ENCODE peak calls at places on chromosomes 6 and 20, in seven cellular contexts. F is stomach, L is GM23338, A is GM12878, G is Panc1, X is endothelial cell of umbilical vein, B is esophagus muscularis mucosa. E is an unnamed sample.

GRCh38 chr6:38168126-38168525 is 348.6 kb downstream of the ZFAND3 start:
- DNase-seq in F (no peak), L (no peak), A (no peak), G (no peak), X (no peak), B (no peak), E (no peak)

GRCh38 chr6:164331026-164331425 is 916.5 kb downstream of the QKI start:
- DNase-seq in F (no peak), L (no peak), A (no peak), G (no peak), X (peak; percentile 54), B (no peak), E (no peak)

GRCh38 chr20:15925376-15925775 is 647.9 kb downstream of the KIF16B start:
- DNase-seq in F (no peak), L (no peak), A (no peak), G (no peak), X (no peak), B (no peak), E (no peak)

GRCh38 chr6:40098774-40099173 is 164.5 kb upstream of the MOCS1 start:
- DNase-seq in F (no peak), L (no peak), A (no peak), G (no peak), X (no peak), B (no peak), E (no peak)

GRCh38 chr6:53888931-53889330 is 94.1 kb downstream of the LRRC1 start:
- DNase-seq in F (no peak), L (no peak), A (no peak), G (no peak), X (no peak), B (no peak), E (no peak)

GRCh38 chr6:29388533-29388932 is 6.9 kb upstream of the OR12D2 start:
- DNase-seq in F (no peak), L (no peak), A (no peak), G (no peak), X (no peak), B (no peak), E (no peak)

GRCh38 chr6:34393191-34393967 is 910 bp upstream of the NUDT3 start:
- DNase-seq in F (no peak), L (no peak), A (no peak), G (no peak), X (no peak), B (no peak), E (no peak)

GRCh38 chr6:157518399-157519250 is 137.6 kb downstream of the ZDHHC14 start:
- DNase-seq in F (no peak), L (peak; percentile 22), A (no peak), G (no peak), X (no peak), B (no peak), E (no peak)

GRCh38 chr6:23073851-23074250 is 504.5 kb downstream of the HDGFL1 start:
- DNase-seq in F (no peak), L (no peak), A (no peak), G (no peak), X (no peak), B (no peak), E (no peak)

GRCh38 chr6:137811121-137811911 is 55.7 kb upstream of the TNFAIP3 start:
- DNase-seq in F (peak; percentile 79), L (peak; percentile 4), A (peak; percentile 95), G (peak; percentile 55), X (peak; percentile 89), B (no peak), E (no peak)

GRCh38 chr6:35522660-35523658 is 10.3 kb upstream of the TULP1 start:
- DNase-seq in F (peak; percentile 81), L (peak; percentile 86), A (peak; percentile 28), G (peak; percentile 51), X (peak; percentile 72), B (peak; percentile 96), E (no peak)

GRCh38 chr20:25025986-25026605 is 31.8 kb downstream of the ACSS1 start:
- DNase-seq in F (peak; percentile 20), L (no peak), A (no peak), G (no peak), X (no peak), B (no peak), E (no peak)

GRCh38 chr20:20499469-20499868 is 131.6 kb downstream of the INSM1 start:
- DNase-seq in F (no peak), L (no peak), A (no peak), G (no peak), X (no peak), B (no peak), E (no peak)

GRCh38 chr6:28941681-28942448 is 18.1 kb upstream of the TRIM27 start:
- DNase-seq in F (no peak), L (peak; percentile 90), A (no peak), G (no peak), X (no peak), B (no peak), E (no peak)

GRCh38 chr6:26335631-26336323 is 29.2 kb upstream of the BTN3A2 start:
- DNase-seq in F (no peak), L (no peak), A (no peak), G (no peak), X (no peak), B (no peak), E (no peak)

GRCh38 chr6:33609444-33610034 is 11.6 kb upstream of the ITPR3 start:
- DNase-seq in F (peak; percentile 50), L (no peak), A (no peak), G (no peak), X (no peak), B (no peak), E (no peak)

GRCh38 chr6:106997392-106998257 is 23.1 kb upstream of the CD24 start:
- DNase-seq in F (peak; percentile 53), L (peak; percentile 87), A (peak; percentile 12), G (peak; percentile 42), X (peak; percentile 47), B (no peak), E (no peak)

GRCh38 chr20:36544134-36545018 is 3.1 kb downstream of the MYL9 start:
- DNase-seq in F (no peak), L (no peak), A (no peak), G (no peak), X (peak; percentile 11), B (no peak), E (no peak)

GRCh38 chr6:106913676-106914280 is 60.8 kb downstream of the CD24 start:
- DNase-seq in F (no peak), L (no peak), A (peak; percentile 63), G (no peak), X (no peak), B (peak; percentile 47), E (no peak)

GRCh38 chr20:49595811-49596545 is 28.0 kb upstream of the PTGIS start:
- DNase-seq in F (no peak), L (no peak), A (no peak), G (no peak), X (peak; percentile 44), B (no peak), E (no peak)

GRCh38 chr6:87817226-87817625 is 115.2 kb upstream of the AKIRIN2 start:
- DNase-seq in F (no peak), L (no peak), A (no peak), G (no peak), X (no peak), B (no peak), E (no peak)

GRCh38 chr6:56378507-56378906 is 131.1 kb upstream of the COL21A1 start:
- DNase-seq in F (no peak), L (no peak), A (no peak), G (no peak), X (no peak), B (no peak), E (no peak)

GRCh38 chr6:45830441-45831139 is 185.1 kb downstream of the CLIC5 start:
- DNase-seq in F (no peak), L (no peak), A (peak; percentile 86), G (no peak), X (no peak), B (no peak), E (no peak)

GRCh38 chr20:17223553-17223952 is 3.3 kb upstream of the PCSK2 start:
- DNase-seq in F (no peak), L (no peak), A (no peak), G (no peak), X (no peak), B (no peak), E (no peak)

GRCh38 chr6:39821014-39821738 is 29.0 kb downstream of the DAAM2 start:
- DNase-seq in F (no peak), L (no peak), A (no peak), G (no peak), X (no peak), B (no peak), E (no peak)

GRCh38 chr20:53834044-53834442 is 236.4 kb downstream of the BCAS1 start:
- DNase-seq in F (no peak), L (no peak), A (no peak), G (no peak), X (no peak), B (no peak), E (no peak)

GRCh38 chr6:12001004-12001705 is 11.0 kb upstream of the HIVEP1 start:
- DNase-seq in F (no peak), L (no peak), A (no peak), G (no peak), X (no peak), B (no peak), E (no peak)
- TF ChIP-seq POLR2AphosphoS5 in F (no peak), L (no peak), A (no peak), G (no peak), X (no peak), B (no peak), E (no peak)

GRCh38 chr6:10416863-10417641 is 2.2 kb upstream of the TFAP2A start:
- DNase-seq in F (no peak), L (peak; percentile 94), A (no peak), G (no peak), X (no peak), B (no peak), E (no peak)
- H3K4me3 ChIP-seq in F (peak overlapping the region; percentile 27), L (peak overlapping the region; percentile 59), A (no peak overlapping the region), G (no peak overlapping the region), X (no peak overlapping the region), B (peak overlapping the region; percentile 36), E (peak overlapping the region; percentile 81)

GRCh38 chr6:170153436-170154319 is 137.2 kb downstream of the DLL1 start:
- DNase-seq in F (no peak), L (peak; percentile 50), A (no peak), G (no peak), X (no peak), B (no peak), E (no peak)
- TF ChIP-seq CTCF in F (no peak), L (peak; percentile 41), A (no peak), G (no peak), X (no peak), B (no peak), E (no peak)

DNA sequence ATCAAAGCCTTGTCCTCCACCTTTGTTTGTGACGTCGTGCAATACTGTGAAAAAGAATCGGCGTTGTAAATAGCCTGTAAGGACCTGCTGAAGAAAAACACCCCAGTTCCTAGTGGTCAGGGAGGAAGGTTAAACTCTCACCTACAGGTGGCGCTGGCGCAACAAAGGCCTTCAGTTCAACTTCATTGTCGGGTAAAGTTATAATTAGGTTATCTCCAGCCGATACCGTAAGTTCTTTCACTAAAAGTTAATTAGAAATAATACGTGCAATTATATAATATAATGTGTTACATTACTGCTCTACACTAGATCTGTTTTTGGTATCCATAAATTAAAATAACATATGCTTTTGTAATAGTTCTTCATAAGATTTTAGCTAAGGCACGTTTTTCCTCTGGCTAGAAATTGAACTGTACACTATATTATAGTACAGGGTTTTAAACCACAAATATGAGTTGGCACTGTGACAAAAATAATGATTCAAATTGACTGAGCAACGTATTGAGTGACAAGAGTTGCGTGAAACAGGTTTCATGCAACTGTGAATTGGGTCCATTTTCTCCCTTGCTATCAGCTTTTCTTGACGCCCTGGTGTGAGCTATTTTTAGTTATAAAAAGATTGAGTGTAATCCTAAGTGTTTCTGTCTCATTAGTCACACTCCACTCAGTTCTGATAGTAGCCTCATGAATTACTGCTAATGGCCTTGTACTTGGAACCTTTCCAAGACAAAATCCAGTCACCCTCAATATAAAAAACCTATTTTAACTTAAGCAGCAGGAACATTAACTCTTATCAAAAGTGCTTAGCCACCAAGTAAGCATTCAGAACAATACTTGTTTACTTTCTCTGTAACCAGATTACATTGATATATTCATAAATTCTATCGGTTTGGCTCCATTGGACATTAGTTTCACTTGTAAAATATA is 62.3 kb downstream of the KIAA0319 start:
- DNase-seq in F (peak; percentile 86), L (peak; percentile 94), A (peak; percentile 20), G (peak; percentile 48), X (peak; percentile 67), B (no peak), E (no peak)
- TF ChIP-seq POLR2AphosphoS5 in F (peak; percentile 31), L (no peak), A (no peak), G (no peak), X (no peak), B (no peak), E (no peak)